ENCODE peak calls at places on chromosomes 3 and 15, in ten cellular contexts. B is CD8-positive, alpha-beta T cell; Q is ovary; T is aorta; S is kidney; I is uterus; D is Caco-2; A is SJSA1; K is lower lobe of right lung; Z is fibroblast of lung. R is an unnamed sample. For H3K4me1 and H3K36me3, the result is how much of the 10 kb centered on the place peaks cover.

GRCh38 chr3:49718419-49719213 is 868 bp downstream of the AMIGO3 start:
- DNase-seq in I (peak), Z (no peak), Q (no peak), S (peak), D (peak), B (no peak), A (no peak), T (peak), K (no peak), R (no peak)

GRCh38 chr3:167866321-167866720 is 130.8 kb downstream of the SERPINI1 start:
- DNase-seq in B (no peak), Z (no peak), I (no peak), D (no peak), K (no peak), S (no peak), A (no peak), Q (no peak), T (no peak), R (no peak)

GRCh38 chr3:60423556-60423955 is 827.7 kb downstream of the FHIT start:
- DNase-seq in A (no peak), I (no peak), D (no peak), K (no peak), S (no peak), Q (no peak), Z (no peak), T (no peak), B (no peak), R (no peak)

GRCh38 chr3:33417051-33417673 is 23.0 kb downstream of the UBP1 start:
- DNase-seq in B (no peak), Q (no peak), K (no peak), S (no peak), I (no peak), Z (peak), T (no peak), D (no peak), A (no peak), R (no peak)

GRCh38 chr15:86624261-86625036 is 544.8 kb downstream of the AGBL1 start:
- DNase-seq in K (peak), S (peak), I (peak), Z (peak), T (peak), Q (no peak), A (peak), B (peak), D (peak), R (peak)

GRCh38 chr3:133562376-133562775 is 11.1 kb upstream of the CDV3 start:
- DNase-seq in I (no peak), Z (no peak), K (no peak), B (no peak), D (no peak), A (no peak), Q (no peak), T (no peak), S (no peak), R (no peak)

GRCh38 chr3:142354076-142354475 is 93.8 kb downstream of the XRN1 start:
- DNase-seq in Z (no peak), B (no peak), Q (no peak), A (no peak), K (no peak), D (no peak), T (no peak), S (no peak), I (no peak), R (no peak)

GRCh38 chr3:8327739-8328138 is 173.9 kb upstream of the LMCD1 start:
- DNase-seq in S (no peak), K (no peak), B (no peak), D (no peak), I (no peak), T (no peak), A (no peak), Z (no peak), Q (no peak), R (no peak)

DNA sequence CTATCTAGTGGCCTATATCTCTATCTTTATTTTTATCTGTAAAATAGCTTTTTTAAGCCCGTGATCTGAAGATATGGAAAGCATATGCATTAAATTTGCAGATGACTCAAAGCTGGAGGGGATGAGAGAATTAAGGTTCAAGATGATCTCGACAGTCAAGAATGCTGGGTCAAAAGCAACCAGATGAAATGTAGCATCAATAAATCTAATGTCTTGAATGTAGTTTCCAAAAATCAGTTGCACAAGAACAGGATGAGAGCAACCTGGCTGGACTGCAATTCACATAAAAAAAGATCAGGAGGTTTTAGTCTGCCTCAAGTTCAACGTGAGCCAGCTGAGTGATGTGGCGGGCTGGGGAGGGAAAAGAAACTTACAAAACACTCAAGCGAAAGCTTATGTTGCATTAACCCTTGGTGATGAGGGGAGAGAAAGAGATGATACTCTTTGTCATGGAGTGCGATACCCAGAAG is 221.3 kb upstream of the TLE3 start:
- DNase-seq in Q (no peak), I (peak), Z (peak), T (no peak), B (peak), A (no peak), K (no peak), S (no peak), D (no peak), R (no peak)
- H3K4me1 ChIP-seq in Q (under half), I (under half), Z (under half), T (under half), B (under half), A (under half), K (half or more), S (under half), D (under half), R (under half)

GRCh38 chr3:43618142-43618541 is 3.7 kb downstream of the ANO10 start:
- DNase-seq in I (no peak), D (no peak), Z (no peak), T (no peak), Q (no peak), K (no peak), B (no peak), S (no peak), A (no peak), R (no peak)
- H3K36me3 ChIP-seq in I (under half), D (under half), Z (under half), T (under half), Q (under half), K (under half), B (under half), S (under half), A (under half), R (under half)

DNA sequence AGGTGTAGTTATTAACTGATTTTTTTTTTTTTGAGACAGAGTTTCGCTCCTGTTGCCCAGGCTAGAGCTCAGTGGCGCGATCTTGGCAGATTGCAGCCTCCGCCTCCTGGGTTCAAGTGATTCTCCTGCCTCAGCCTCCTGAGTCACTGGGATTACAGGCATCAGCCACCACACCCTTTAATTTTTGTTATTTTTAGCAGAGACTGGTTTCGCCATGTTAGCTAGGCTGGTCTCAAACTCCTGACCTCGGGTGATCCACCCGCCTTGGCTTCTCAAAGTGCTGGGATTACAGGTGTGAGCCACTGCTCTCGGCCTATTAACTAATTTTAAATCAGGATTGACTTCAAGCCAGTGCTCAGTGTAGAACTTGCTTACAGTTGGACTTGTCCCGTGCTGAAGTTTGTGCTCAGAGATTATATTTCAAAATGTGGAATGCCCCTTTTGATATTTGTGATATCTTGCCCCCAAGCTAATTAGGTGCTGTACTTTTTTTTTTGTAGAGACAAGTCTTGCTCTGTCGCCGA is 6.0 kb downstream of the SKIL start:
- DNase-seq in Q (no peak), T (no peak), D (no peak), I (no peak), B (no peak), Z (no peak), S (no peak), K (no peak), A (no peak), R (no peak)
- H3K4me1 ChIP-seq in Q (under half), T (under half), D (under half), I (under half), B (under half), Z (under half), S (under half), K (half or more), A (under half), R (under half)

GRCh38 chr15:90442423-90442822 is 54.4 kb downstream of the IQGAP1 start:
- DNase-seq in D (no peak), Q (no peak), B (no peak), I (no peak), Z (no peak), A (no peak), S (no peak), T (no peak), K (no peak), R (no peak)
- H3K36me3 ChIP-seq in D (under half), Q (under half), B (under half), I (under half), Z (under half), A (half or more), S (under half), T (under half), K (half or more), R (under half)

GRCh38 chr3:126990890-126991289 is 8.0 kb downstream of the PLXNA1 start:
- DNase-seq in S (no peak), K (no peak), A (no peak), T (no peak), I (no peak), B (no peak), Z (no peak), D (no peak), Q (no peak), R (no peak)

GRCh38 chr3:126992776-126993175 is 9.9 kb downstream of the PLXNA1 start:
- DNase-seq in I (no peak), Q (no peak), D (no peak), B (no peak), S (no peak), K (no peak), Z (no peak), A (no peak), T (no peak), R (no peak)

GRCh38 chr3:126992216-126992615 is 9.3 kb downstream of the PLXNA1 start:
- DNase-seq in Q (no peak), D (no peak), K (no peak), B (no peak), S (no peak), Z (no peak), A (no peak), I (no peak), T (no peak), R (no peak)

GRCh38 chr3:126990024-126990700 is 7.2 kb downstream of the PLXNA1 start:
- DNase-seq in D (no peak), K (no peak), I (no peak), B (no peak), T (no peak), Z (no peak), Q (no peak), A (no peak), S (no peak), R (no peak)

DNA sequence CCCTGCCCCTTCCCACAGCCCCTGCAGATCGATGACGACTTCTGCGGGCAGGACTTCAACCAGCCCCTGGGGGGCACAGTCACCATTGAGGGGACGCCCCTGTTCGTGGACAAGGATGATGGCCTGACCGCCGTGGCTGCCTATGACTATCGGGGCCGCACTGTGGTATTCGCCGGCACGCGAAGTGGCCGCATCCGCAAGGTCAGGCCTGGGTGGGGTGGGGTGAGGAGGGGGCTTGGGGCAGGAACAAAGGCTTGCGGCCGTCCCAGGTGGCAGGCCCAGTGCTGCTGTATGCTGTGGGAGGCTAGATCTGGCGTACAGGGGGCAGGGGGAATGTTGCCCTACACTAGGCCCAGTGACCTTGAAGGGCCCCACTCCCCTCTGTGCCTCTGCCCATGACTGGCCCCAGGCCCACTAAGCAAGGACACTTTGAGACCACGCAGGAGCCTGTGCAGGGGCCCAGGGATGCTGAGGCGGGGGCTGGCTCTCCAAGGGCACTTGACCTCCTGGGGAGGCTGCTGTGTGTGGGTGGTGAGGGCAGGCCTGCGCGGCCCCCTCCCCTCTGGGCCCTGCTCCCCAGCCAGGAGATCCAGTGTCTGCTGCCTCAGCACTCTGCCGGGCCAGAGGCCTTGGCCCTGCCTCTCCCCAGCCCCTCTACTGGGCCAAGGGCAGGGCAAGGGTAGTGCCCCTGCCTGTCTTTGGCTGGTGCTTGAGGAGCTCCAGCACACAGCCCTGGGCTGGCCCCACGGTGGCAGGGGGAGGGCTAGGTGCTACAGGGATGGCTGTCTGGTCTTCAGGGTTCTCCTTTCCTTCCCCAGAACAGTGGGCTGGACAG is 8.7 kb downstream of the PLXNA1 start:
- DNase-seq in B (no peak), T (no peak), Z (no peak), D (no peak), K (no peak), Q (no peak), S (no peak), A (no peak), I (no peak), R (no peak)
- H3K4me1 ChIP-seq in B (under half), T (under half), Z (under half), D (under half), K (under half), Q (under half), S (under half), A (under half), I (under half), R (under half)

GRCh38 chr3:185942907-185943306 is 5.1 kb upstream of the TRA2B start:
- DNase-seq in K (no peak), I (no peak), Z (no peak), Q (no peak), B (no peak), S (no peak), D (no peak), T (no peak), A (no peak), R (no peak)
- H3K36me3 ChIP-seq in K (under half), I (under half), Z (under half), Q (under half), B (under half), S (under half), D (under half), T (under half), A (under half), R (under half)